ENCODE peak calls at places on chromosomes 1 and 21, in six cellular contexts. M is NCI-H1436, H is ELR, P is EH, G is kidney, N is left ventricle myocardium inferior. F is an unnamed sample.

GRCh38 chr1:242017580-242018233 is 18.8 kb upstream of the MAP1LC3C start:
- DNase-seq in M (peak), H (peak), P (peak), G (no peak), N (peak), F (no peak)

GRCh38 chr1:196462101-196462500 is 146.1 kb downstream of the KCNT2 start:
- DNase-seq in M (no peak), H (no peak), P (no peak), G (no peak), N (no peak), F (no peak)

GRCh38 chr21:21688877-21689276 is 690.7 kb downstream of the NCAM2 start:
- DNase-seq in M (no peak), H (peak), P (peak), G (peak), N (no peak), F (no peak)

GRCh38 chr1:218686258-218686657 is 341.1 kb downstream of the TGFB2 start:
- DNase-seq in M (no peak), H (peak), P (peak), G (no peak), N (no peak), F (no peak)

GRCh38 chr1:232968965-232969364 is 18.6 kb downstream of the NTPCR start:
- DNase-seq in M (no peak), H (peak), P (peak), G (no peak), N (peak), F (no peak)

GRCh38 chr21:38234395-38235142 is 22.2 kb upstream of the KCNJ15 start:
- DNase-seq in M (no peak), H (no peak), P (no peak), G (no peak), N (no peak), F (no peak)

GRCh38 chr1:210817385-210818275 is 316.3 kb downstream of the KCNH1 start:
- DNase-seq in M (no peak), H (no peak), P (no peak), G (no peak), N (no peak), F (no peak)

GRCh38 chr1:37661401-37661800 is 26.7 kb upstream of the RSPO1 start:
- DNase-seq in M (no peak), H (no peak), P (no peak), G (peak), N (no peak), F (no peak)

GRCh38 chr1:162074548-162074947 is 5.1 kb downstream of the NOS1AP start:
- DNase-seq in M (no peak), H (peak), P (peak), G (no peak), N (no peak), F (no peak)

GRCh38 chr1:244297616-244298015 is 154.1 kb downstream of the ADSS2 start:
- DNase-seq in M (no peak), H (no peak), P (no peak), G (peak), N (no peak), F (no peak)

GRCh38 chr1:117652421-117652820 is 46.6 kb downstream of the TENT5C start:
- DNase-seq in M (no peak), H (peak), P (no peak), G (no peak), N (no peak), F (no peak)

GRCh38 chr21:44461438-44462089 is 6.3 kb downstream of the LRRC3 start:
- DNase-seq in M (no peak), H (no peak), P (no peak), G (peak), N (no peak), F (no peak)

F was measured in NCI-H1417 treated with DMSO at 0.1 percent for 48 hours.